ENCODE peak calls at places on chromosome 11, in seven cellular contexts. E is GM12878, U is SK-N-SH, P is HCT116, J is K562, O is H1, D is HepG2. Y is an unnamed sample.

GRCh38 chr11:19311306-19312030 is 70.7 kb upstream of the E2F8 start:
- DNase-seq in E (peak), J (peak), O (peak), D (peak), P (peak), U (peak), Y (peak)

GRCh38 chr11:72684236-72684912 is 10.2 kb upstream of the PDE2A start:
- DNase-seq in E (no peak), J (peak), O (peak), U (peak), D (peak), P (peak), Y (peak)

GRCh38 chr11:6413791-6414231 is 5.1 kb downstream of the APBB1 start:
- DNase-seq in J (no peak), O (no peak), E (no peak), D (no peak), U (no peak), P (no peak), Y (no peak)

GRCh38 chr11:125382211-125382807 is 113.8 kb downstream of the FEZ1 start:
- DNase-seq in D (no peak), U (no peak), J (no peak), E (no peak), O (no peak), P (no peak), Y (no peak)

GRCh38 chr11:66687831-66688281 is 10.2 kb upstream of the RBM4B start:
- DNase-seq in D (no peak), U (no peak), P (no peak), E (no peak), O (no peak), J (no peak), Y (no peak)

GRCh38 chr11:78112588-78113275 is 26.7 kb downstream of the ALG8 start:
- DNase-seq in O (no peak), P (no peak), E (peak), U (no peak), J (no peak), D (no peak), Y (no peak)

GRCh38 chr11:117946842-117947526 is 17.8 kb upstream of the TMPRSS13 start:
- DNase-seq in P (peak), D (peak), U (peak), E (no peak), J (peak), O (peak), Y (peak)

GRCh38 chr11:48007677-48008076 is 27.3 kb downstream of the PTPRJ start:
- DNase-seq in O (no peak), U (no peak), P (no peak), E (no peak), D (no peak), J (no peak), Y (no peak)

GRCh38 chr11:94583885-94584500 is 16.8 kb downstream of the PIWIL4 start:
- DNase-seq in U (no peak), D (no peak), E (peak), O (no peak), J (no peak), P (no peak), Y (no peak)

GRCh38 chr11:111691176-111691575 is 75.0 kb downstream of the PPP2R1B start:
- DNase-seq in J (peak), P (no peak), E (no peak), D (no peak), U (no peak), O (no peak), Y (no peak)

GRCh38 chr11:65305501-65306268 is 9.0 kb upstream of the CDC42EP2 start:
- DNase-seq in O (no peak), U (no peak), J (no peak), P (no peak), D (peak), E (no peak), Y (no peak)

GRCh38 chr11:120236169-120237107 is 3.5 kb upstream of the POU2F3 start:
- DNase-seq in D (no peak), O (no peak), P (peak), E (no peak), U (no peak), J (peak), Y (peak)

GRCh38 chr11:94151311-94151710 is 22.7 kb downstream of the PANX1 start:
- DNase-seq in D (no peak), J (no peak), E (no peak), P (no peak), O (no peak), U (no peak), Y (no peak)

GRCh38 chr11:10866893-10867331 is 9.1 kb upstream of the ZBED5 start:
- DNase-seq in P (no peak), O (no peak), E (no peak), J (peak), U (peak), D (no peak), Y (no peak)

GRCh38 chr11:910044-910588 is 494 bp downstream of the CHID1 start:
- DNase-seq in E (no peak), P (no peak), J (peak), D (no peak), U (no peak), O (no peak), Y (no peak)

GRCh38 chr11:125345706-125346561 is 150.1 kb downstream of the FEZ1 start:
- DNase-seq in U (peak), O (peak), D (peak), E (no peak), J (peak), P (no peak), Y (peak)

GRCh38 chr11:47257518-47258316 is at the start of gene NR1H3:
- DNase-seq in D (peak), J (peak), E (no peak), P (no peak), O (peak), U (peak), Y (peak)

GRCh38 chr11:129077191-129077590 is 114.9 kb downstream of the ARHGAP32 start:
- DNase-seq in D (no peak), U (no peak), J (no peak), E (no peak), O (no peak), P (no peak), Y (peak)

GRCh38 chr11:92965196-92965595 is 4.3 kb upstream of the MTNR1B start:
- DNase-seq in U (no peak), E (no peak), O (no peak), P (no peak), J (no peak), D (no peak), Y (no peak)

GRCh38 chr11:64245401-64245796 is 1.3 kb downstream of the PPP1R14B start:
- DNase-seq in O (no peak), E (no peak), D (no peak), U (no peak), J (no peak), P (no peak), Y (peak)

GRCh38 chr11:97856666-97857065 is 1164.1 kb upstream of the CNTN5 start:
- DNase-seq in J (no peak), E (no peak), O (peak), U (no peak), D (no peak), P (no peak), Y (no peak)

GRCh38 chr11:1090600-1091331 is 16.1 kb downstream of the MUC2 start:
- DNase-seq in E (no peak), O (no peak), D (no peak), U (no peak), P (no peak), J (no peak), Y (no peak)

GRCh38 chr11:48103621-48104561 is 112.7 kb upstream of the OR4B1 start:
- DNase-seq in U (no peak), E (no peak), P (no peak), O (no peak), J (no peak), D (peak), Y (no peak)

GRCh38 chr11:73011126-73011817 is 130.8 kb downstream of the FCHSD2 start:
- DNase-seq in J (no peak), E (no peak), U (no peak), P (no peak), D (no peak), O (peak), Y (no peak)

GRCh38 chr11:1670928-1671371 is 26.0 kb upstream of the KRTAP5-6 start:
- DNase-seq in O (no peak), E (no peak), P (no peak), J (no peak), D (no peak), U (no peak), Y (no peak)

GRCh38 chr11:89437317-89437716 is 53.9 kb downstream of the NOX4 start:
- DNase-seq in P (no peak), O (no peak), J (no peak), E (no peak), D (no peak), U (no peak), Y (no peak)

GRCh38 chr11:114137054-114137453 is 77.5 kb downstream of the ZBTB16 start:
- DNase-seq in U (no peak), E (no peak), D (no peak), O (no peak), P (no peak), J (no peak), Y (no peak)

GRCh38 chr11:62716816-62717215 is 9.3 kb downstream of the GNG3 start:
- DNase-seq in U (no peak), D (no peak), O (no peak), P (no peak), J (no peak), E (no peak), Y (no peak)

GRCh38 chr11:122746050-122746478 is 90.5 kb downstream of the UBASH3B start:
- DNase-seq in E (peak), O (no peak), P (no peak), D (no peak), U (no peak), J (no peak), Y (no peak)

GRCh38 chr11:121802542-121802941 is 313.5 kb downstream of the BLID start:
- DNase-seq in E (no peak), J (no peak), O (no peak), D (no peak), U (no peak), P (no peak), Y (no peak)

GRCh38 chr11:94131363-94132115 is 2.9 kb downstream of the PANX1 start:
- DNase-seq in U (peak), E (no peak), D (no peak), O (peak), J (peak), P (no peak), Y (no peak)

GRCh38 chr11:100396281-100396680 is 290.8 kb upstream of the ARHGAP42 start:
- DNase-seq in P (no peak), U (no peak), D (no peak), E (no peak), J (no peak), O (no peak), Y (no peak)

GRCh38 chr11:17575431-17576425 is 28.7 kb downstream of the OTOG start:
- DNase-seq in J (no peak), U (no peak), D (no peak), E (no peak), P (no peak), O (no peak), Y (no peak)

GRCh38 chr11:132022718-132023117 is 652.3 kb downstream of the NTM start:
- DNase-seq in E (no peak), D (no peak), P (no peak), O (no peak), U (no peak), J (no peak), Y (no peak)

GRCh38 chr11:74284466-74284865 is 27.0 kb downstream of the P4HA3 start:
- DNase-seq in U (no peak), O (no peak), E (no peak), J (no peak), P (no peak), D (no peak), Y (no peak)

GRCh38 chr11:86743223-86744118 is 56.9 kb upstream of the PRSS23 start:
- DNase-seq in E (no peak), U (no peak), O (no peak), D (peak), J (peak), P (peak), Y (no peak)

GRCh38 chr11:69339041-69339733 is 45.2 kb downstream of the MYEOV start:
- DNase-seq in P (no peak), O (no peak), U (no peak), D (no peak), E (no peak), J (no peak), Y (no peak)

GRCh38 chr11:134841411-134841810 is 429.4 kb upstream of the B3GAT1 start:
- DNase-seq in P (no peak), E (no peak), U (no peak), O (no peak), J (no peak), D (no peak), Y (no peak)

GRCh38 chr11:45880772-45881570 is 4.5 kb upstream of the MAPK8IP1 start:
- DNase-seq in U (peak), E (no peak), J (no peak), O (no peak), D (no peak), P (no peak), Y (no peak)

GRCh38 chr11:45877845-45878244 is 7.6 kb upstream of the MAPK8IP1 start:
- DNase-seq in P (no peak), D (no peak), O (no peak), U (no peak), J (peak), E (no peak), Y (no peak)

GRCh38 chr11:45879803-45880685 is 5.4 kb upstream of the MAPK8IP1 start:
- DNase-seq in O (no peak), D (no peak), J (peak), U (no peak), E (no peak), P (no peak), Y (no peak)

GRCh38 chr11:45876401-45876800 is 9.1 kb upstream of the MAPK8IP1 start:
- DNase-seq in U (no peak), O (no peak), J (no peak), D (no peak), E (no peak), P (no peak), Y (no peak)

GRCh38 chr11:45877221-45877620 is 8.2 kb upstream of the MAPK8IP1 start:
- DNase-seq in P (no peak), D (no peak), O (no peak), J (no peak), U (no peak), E (no peak), Y (no peak)
- TF ChIP-seq JUND in P (no peak), D (no peak), O (no peak), J (no peak), U (no peak), E (no peak), Y (no peak)

DNA sequence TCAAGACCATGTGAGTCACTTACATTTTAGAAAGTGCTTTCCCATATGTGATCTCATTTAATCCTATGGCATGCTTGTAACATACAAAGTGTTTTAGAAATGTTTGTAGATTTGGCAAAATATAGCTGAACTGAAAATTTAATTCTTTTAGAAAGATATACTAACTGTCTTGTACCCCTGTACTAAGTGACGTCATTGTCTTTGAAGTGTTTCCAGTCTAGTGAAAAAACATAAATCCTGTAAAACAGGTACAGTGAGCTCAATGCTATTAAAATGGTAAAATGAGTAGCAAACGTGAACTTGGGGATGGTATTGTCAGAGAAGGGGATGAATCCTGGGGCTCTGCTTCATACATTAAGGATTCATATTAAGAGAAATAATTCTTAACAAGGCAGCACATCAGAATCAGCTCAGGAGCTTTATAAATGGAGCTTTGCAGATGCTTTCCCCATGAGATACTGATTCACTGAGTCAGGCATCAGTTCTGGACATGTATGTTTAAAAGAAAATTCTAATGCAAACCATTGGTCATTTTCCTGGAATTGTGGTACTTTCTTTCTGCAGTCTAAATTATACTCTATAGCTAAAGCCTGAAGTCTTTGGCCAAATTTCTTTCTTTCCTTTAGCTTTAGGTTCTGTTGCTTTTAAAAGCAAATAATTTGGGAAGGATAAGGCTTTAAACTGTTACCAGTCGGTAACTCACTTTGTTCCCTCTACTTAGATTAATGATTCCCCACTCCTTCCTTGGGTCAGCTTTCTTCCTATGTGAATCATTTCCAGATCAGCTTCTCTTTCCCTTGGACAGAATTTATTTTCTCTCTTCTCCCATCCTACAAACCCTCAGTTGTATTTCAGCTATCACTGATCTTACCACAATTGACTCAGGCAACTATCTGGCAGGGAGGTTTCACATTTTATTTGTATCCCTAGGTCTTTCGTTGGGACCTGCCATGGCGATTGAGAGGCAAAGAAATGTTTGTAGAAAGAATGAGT is 57.6 kb upstream of the DDI1 start:
- DNase-seq in D (no peak), J (no peak), P (no peak), O (no peak), E (no peak), U (no peak), Y (no peak)
- TF ChIP-seq JUND in D (no peak), J (no peak), P (no peak), O (no peak), E (no peak), U (no peak), Y (no peak)

DNA sequence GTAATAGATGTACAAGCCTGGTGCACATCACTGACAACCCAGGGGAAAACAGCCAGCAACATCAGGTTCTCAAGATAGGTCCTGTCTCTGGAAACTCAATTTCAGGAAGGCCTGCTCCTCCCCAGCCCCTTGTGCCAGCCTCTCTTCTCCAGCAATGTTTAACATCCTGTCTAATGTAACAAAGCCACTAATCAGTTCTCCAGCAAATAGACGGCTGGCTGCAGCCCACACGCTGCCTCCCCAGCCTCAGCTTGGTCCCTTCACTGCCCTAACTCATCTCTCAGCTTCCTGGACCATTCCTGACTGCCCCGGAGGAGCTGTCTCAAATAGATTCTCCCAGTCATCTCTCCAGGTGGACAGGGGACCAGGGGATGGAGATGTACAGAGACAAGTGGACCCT is 37.8 kb downstream of the RPL27A start:
- DNase-seq in O (no peak), P (no peak), E (no peak), U (no peak), J (no peak), D (no peak), Y (no peak)
- TF ChIP-seq JUND in O (no peak), P (no peak), E (no peak), U (no peak), J (no peak), D (no peak), Y (no peak)

DNA sequence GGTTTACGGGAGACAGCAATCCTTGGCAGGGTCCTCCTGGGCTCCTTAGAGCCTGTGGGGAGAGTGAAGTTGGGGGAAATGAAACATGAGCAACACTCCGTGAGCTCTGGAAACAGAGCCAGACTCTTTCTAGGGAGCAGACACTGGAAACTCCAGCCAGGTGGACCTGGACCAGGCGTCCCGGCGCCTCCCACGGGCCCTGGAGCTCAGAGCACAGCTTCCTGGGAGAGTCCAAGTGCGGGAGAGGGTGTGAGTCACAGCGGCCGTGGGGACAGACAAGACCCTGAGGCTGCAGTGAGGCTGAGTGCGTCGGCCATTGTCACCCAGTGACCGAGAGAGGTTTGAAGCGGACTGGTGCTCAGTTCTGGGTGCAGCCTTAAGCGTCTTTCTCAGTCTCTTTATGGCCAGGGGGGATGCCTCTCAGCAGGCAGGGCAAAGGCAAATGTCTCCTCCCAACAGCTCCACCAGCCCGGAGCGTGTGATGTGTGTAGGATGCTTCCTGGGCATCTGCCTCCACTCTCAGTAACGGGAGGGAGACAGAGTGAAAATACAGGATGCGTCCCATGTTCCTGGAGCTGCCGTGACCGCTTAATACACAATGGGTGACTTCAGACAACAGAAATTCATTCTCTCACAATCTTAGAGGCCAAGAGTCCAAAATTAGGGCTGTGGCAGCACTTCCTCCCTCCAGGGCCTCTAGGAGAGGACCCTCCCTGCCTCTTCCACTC is 399.1 kb downstream of the SHANK2 start:
- DNase-seq in J (no peak), P (no peak), U (no peak), D (no peak), E (no peak), O (no peak), Y (no peak)
- TF ChIP-seq JUND in J (no peak), P (no peak), U (no peak), D (no peak), E (no peak), O (no peak), Y (no peak)

GRCh38 chr11:75437966-75438659 is 5.1 kb upstream of the KLHL35 start:
- DNase-seq in P (no peak), E (no peak), U (no peak), J (no peak), D (no peak), O (no peak), Y (no peak)
- TF ChIP-seq JUND in P (no peak), E (no peak), U (no peak), J (no peak), D (no peak), O (no peak), Y (no peak)

GRCh38 chr11:126460417-126461095 is 105.1 kb downstream of the ST3GAL4 start:
- DNase-seq in D (no peak), E (no peak), P (no peak), J (no peak), U (no peak), O (no peak), Y (no peak)

GRCh38 chr11:126457817-126458216 is 102.3 kb downstream of the ST3GAL4 start:
- DNase-seq in P (no peak), O (no peak), J (no peak), U (peak), D (no peak), E (no peak), Y (no peak)

GRCh38 chr11:126456089-126456488 is 100.6 kb downstream of the ST3GAL4 start:
- DNase-seq in D (no peak), E (no peak), J (no peak), O (no peak), P (no peak), U (no peak), Y (no peak)

GRCh38 chr11:126459691-126460404 is 104.4 kb downstream of the ST3GAL4 start:
- DNase-seq in U (no peak), J (no peak), P (no peak), D (no peak), E (no peak), O (no peak), Y (no peak)

GRCh38 chr11:126456783-126457542 is 101.5 kb downstream of the ST3GAL4 start:
- DNase-seq in D (no peak), E (no peak), O (no peak), J (no peak), P (no peak), U (peak), Y (no peak)
- TF ChIP-seq JUND in D (no peak), E (no peak), O (no peak), J (no peak), P (no peak), U (no peak), Y (no peak)